ENCODE peak calls at places on chromosome 2, in seven cellular contexts. One of them, this sample, is unnamed.

GRCh38 chr2:174071321-174071720 is 106.1 kb upstream of the SP3 start:
- DNase-seq in Caki2: no peak
- DNase-seq in activated naive CD4-positive, alpha-beta T cell treated with Interleukin-2 at 50 U/mL for 16 hours: no peak
- DNase-seq in progenitor cell of endocrine pancreas: no peak
- DNase-seq in left ventricle myocardium inferior: no peak
- DNase-seq in activated T-cell treated with anti-CD3 and anti-CD28 coated beads for 1 hour: no peak
- DNase-seq in stimulated activated CD4-positive, alpha-beta T cell treated with anti-CD3 and anti-CD28 coated beads, Interleukin-4, amount 100 ng/mL, for 24 hours: no peak
- DNase-seq in this sample: no peak

GRCh38 chr2:240868286-240869108 is at the start of gene AGXT:
- DNase-seq in Caki2: no peak
- DNase-seq in activated naive CD4-positive, alpha-beta T cell treated with Interleukin-2 at 50 U/mL for 16 hours: no peak
- DNase-seq in progenitor cell of endocrine pancreas: no peak
- DNase-seq in left ventricle myocardium inferior: no peak
- DNase-seq in activated T-cell treated with anti-CD3 and anti-CD28 coated beads for 1 hour: no peak
- DNase-seq in stimulated activated CD4-positive, alpha-beta T cell treated with anti-CD3 and anti-CD28 coated beads, Interleukin-4, amount 100 ng/mL, for 24 hours: no peak
- DNase-seq in this sample: no peak

GRCh38 chr2:238706163-238706562 is 141.7 kb upstream of the TWIST2 start:
- DNase-seq in Caki2: no peak
- DNase-seq in activated naive CD4-positive, alpha-beta T cell treated with Interleukin-2 at 50 U/mL for 16 hours: no peak
- DNase-seq in progenitor cell of endocrine pancreas: no peak
- DNase-seq in left ventricle myocardium inferior: no peak
- DNase-seq in activated T-cell treated with anti-CD3 and anti-CD28 coated beads for 1 hour: no peak
- DNase-seq in stimulated activated CD4-positive, alpha-beta T cell treated with anti-CD3 and anti-CD28 coated beads, Interleukin-4, amount 100 ng/mL, for 24 hours: no peak
- DNase-seq in this sample: no peak

GRCh38 chr2:135845257-135845656 is 8.3 kb upstream of the LCT start:
- DNase-seq in Caki2: no peak
- DNase-seq in activated naive CD4-positive, alpha-beta T cell treated with Interleukin-2 at 50 U/mL for 16 hours: no peak
- DNase-seq in progenitor cell of endocrine pancreas: no peak
- DNase-seq in left ventricle myocardium inferior: no peak
- DNase-seq in activated T-cell treated with anti-CD3 and anti-CD28 coated beads for 1 hour: no peak
- DNase-seq in stimulated activated CD4-positive, alpha-beta T cell treated with anti-CD3 and anti-CD28 coated beads, Interleukin-4, amount 100 ng/mL, for 24 hours: no peak
- DNase-seq in this sample: no peak

GRCh38 chr2:45040786-45041185 is 31.5 kb upstream of the SIX2 start:
- DNase-seq in Caki2: no peak
- DNase-seq in activated naive CD4-positive, alpha-beta T cell treated with Interleukin-2 at 50 U/mL for 16 hours: no peak
- DNase-seq in progenitor cell of endocrine pancreas: no peak
- DNase-seq in left ventricle myocardium inferior: no peak
- DNase-seq in activated T-cell treated with anti-CD3 and anti-CD28 coated beads for 1 hour: no peak
- DNase-seq in stimulated activated CD4-positive, alpha-beta T cell treated with anti-CD3 and anti-CD28 coated beads, Interleukin-4, amount 100 ng/mL, for 24 hours: no peak
- DNase-seq in this sample: no peak

GRCh38 chr2:121955313-121956211 is 200.1 kb downstream of the TSN start:
- DNase-seq in Caki2: peak; percentile 78
- DNase-seq in activated naive CD4-positive, alpha-beta T cell treated with Interleukin-2 at 50 U/mL for 16 hours: no peak
- DNase-seq in progenitor cell of endocrine pancreas: no peak
- DNase-seq in left ventricle myocardium inferior: no peak
- DNase-seq in activated T-cell treated with anti-CD3 and anti-CD28 coated beads for 1 hour: no peak
- DNase-seq in stimulated activated CD4-positive, alpha-beta T cell treated with anti-CD3 and anti-CD28 coated beads, Interleukin-4, amount 100 ng/mL, for 24 hours: no peak
- DNase-seq in this sample: no peak

GRCh38 chr2:69499966-69500365 is 62.7 kb upstream of the NFU1 start:
- DNase-seq in Caki2: no peak
- DNase-seq in activated naive CD4-positive, alpha-beta T cell treated with Interleukin-2 at 50 U/mL for 16 hours: no peak
- DNase-seq in progenitor cell of endocrine pancreas: no peak
- DNase-seq in left ventricle myocardium inferior: no peak
- DNase-seq in activated T-cell treated with anti-CD3 and anti-CD28 coated beads for 1 hour: no peak
- DNase-seq in stimulated activated CD4-positive, alpha-beta T cell treated with anti-CD3 and anti-CD28 coated beads, Interleukin-4, amount 100 ng/mL, for 24 hours: no peak
- DNase-seq in this sample: no peak

GRCh38 chr2:195648780-195649179 is 8.2 kb upstream of the SLC39A10 start:
- DNase-seq in Caki2: no peak
- DNase-seq in activated naive CD4-positive, alpha-beta T cell treated with Interleukin-2 at 50 U/mL for 16 hours: no peak
- DNase-seq in progenitor cell of endocrine pancreas: no peak
- DNase-seq in left ventricle myocardium inferior: no peak
- DNase-seq in activated T-cell treated with anti-CD3 and anti-CD28 coated beads for 1 hour: no peak
- DNase-seq in stimulated activated CD4-positive, alpha-beta T cell treated with anti-CD3 and anti-CD28 coated beads, Interleukin-4, amount 100 ng/mL, for 24 hours: no peak
- DNase-seq in this sample: no peak

GRCh38 chr2:144466637-144467036 is 53.3 kb downstream of the ZEB2 start:
- DNase-seq in Caki2: no peak
- DNase-seq in activated naive CD4-positive, alpha-beta T cell treated with Interleukin-2 at 50 U/mL for 16 hours: no peak
- DNase-seq in progenitor cell of endocrine pancreas: no peak
- DNase-seq in left ventricle myocardium inferior: no peak
- DNase-seq in activated T-cell treated with anti-CD3 and anti-CD28 coated beads for 1 hour: no peak
- DNase-seq in stimulated activated CD4-positive, alpha-beta T cell treated with anti-CD3 and anti-CD28 coated beads, Interleukin-4, amount 100 ng/mL, for 24 hours: no peak
- DNase-seq in this sample: no peak

GRCh38 chr2:139360654-139361053 is 580.5 kb upstream of the NXPH2 start:
- DNase-seq in Caki2: no peak
- DNase-seq in activated naive CD4-positive, alpha-beta T cell treated with Interleukin-2 at 50 U/mL for 16 hours: no peak
- DNase-seq in progenitor cell of endocrine pancreas: no peak
- DNase-seq in left ventricle myocardium inferior: no peak
- DNase-seq in activated T-cell treated with anti-CD3 and anti-CD28 coated beads for 1 hour: no peak
- DNase-seq in stimulated activated CD4-positive, alpha-beta T cell treated with anti-CD3 and anti-CD28 coated beads, Interleukin-4, amount 100 ng/mL, for 24 hours: no peak
- DNase-seq in this sample: no peak